ENCODE peak calls at places on chromosomes 6 and 20, in four cellular contexts. W is progenitor cell of endocrine pancreas, D is left lung, L is mucosa of descending colon. K is an unnamed sample.

GRCh38 chr6:24926192-24926591 is 9.6 kb downstream of the RIPOR2 start:
- DNase-seq in D (no peak), W (no peak), L (no peak), K (no peak)

GRCh38 chr6:33329058-33329457 is 11.5 kb upstream of the ZBTB22 start:
- DNase-seq in L (no peak), W (no peak), D (no peak), K (no peak)

GRCh38 chr6:132964101-132964867 is 149.9 kb downstream of the RPS12 start:
- DNase-seq in L (no peak), W (no peak), D (no peak), K (no peak)

GRCh38 chr6:15528870-15529269 is 134.0 kb downstream of the DTNBP1 start:
- DNase-seq in L (no peak), D (no peak), W (no peak), K (no peak)

GRCh38 chr6:38671885-38672467 is 31.0 kb downstream of the GLO1 start:
- DNase-seq in W (no peak), D (no peak), L (no peak), K (no peak)

GRCh38 chr20:14860410-14860814 is 523.0 kb upstream of the FLRT3 start:
- DNase-seq in D (no peak), W (no peak), L (no peak), K (no peak)

GRCh38 chr6:66926060-66926459 is 1219.0 kb upstream of the EYS start:
- DNase-seq in D (no peak), W (no peak), L (no peak), K (no peak)

GRCh38 chr6:136404627-136405310 is 115.1 kb upstream of the BCLAF1 start:
- DNase-seq in L (no peak), D (no peak), W (no peak), K (no peak)

GRCh38 chr6:148761532-148761951 is 14.7 kb downstream of the UST start:
- DNase-seq in W (no peak), D (peak), L (peak), K (peak)

GRCh38 chr6:139540276-139540675 is 165.8 kb upstream of the CITED2 start:
- DNase-seq in L (no peak), D (peak), W (no peak), K (no peak)

GRCh38 chr20:44644384-44645131 is 6.9 kb downstream of the ADA start:
- DNase-seq in W (no peak), D (no peak), L (no peak), K (no peak)

GRCh38 chr20:3275966-3276365 is 37.0 kb upstream of the SLC4A11 start:
- DNase-seq in L (no peak), D (no peak), W (no peak), K (no peak)

GRCh38 chr20:3275064-3275935 is 36.3 kb upstream of the SLC4A11 start:
- DNase-seq in W (no peak), D (no peak), L (no peak), K (no peak)

GRCh38 chr20:3273371-3273770 is 34.4 kb upstream of the SLC4A11 start:
- DNase-seq in L (no peak), W (no peak), D (no peak), K (no peak)

GRCh38 chr20:3277686-3278465 is 38.9 kb upstream of the SLC4A11 start:
- DNase-seq in W (no peak), D (no peak), L (no peak), K (no peak)

GRCh38 chr20:3276400-3277015 is 37.5 kb upstream of the SLC4A11 start:
- DNase-seq in W (no peak), L (no peak), D (no peak), K (no peak)
- TF ChIP-seq CTCF in W (peak), L (no peak), D (no peak), K (no peak)

DNA sequence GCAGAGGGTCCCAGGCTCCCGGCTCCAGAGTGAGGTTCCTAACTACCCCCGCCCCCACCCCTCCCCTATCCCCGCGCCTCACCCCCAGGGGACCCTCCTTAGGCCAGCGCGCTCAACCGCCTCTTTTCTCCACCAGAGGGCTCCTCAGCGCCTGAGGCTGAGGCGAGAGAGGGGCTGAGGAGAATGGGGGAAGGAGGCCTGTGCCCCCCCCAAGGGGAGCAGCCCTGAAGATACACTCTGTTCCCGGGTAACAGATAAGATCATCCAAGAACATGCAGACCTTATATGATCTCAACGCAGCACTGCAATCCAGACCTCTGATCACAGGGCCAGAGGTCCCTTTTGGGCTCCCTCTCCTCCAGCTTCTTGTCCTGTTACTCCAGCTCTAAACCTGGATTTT is 43.3 kb upstream of the MRPS10 start:
- DNase-seq in L (no peak), D (no peak), W (peak), K (no peak)
- TF ChIP-seq CTCF in L (no peak), D (peak), W (peak), K (peak)

GRCh38 chr6:144739873-144740272 is 454.7 kb downstream of the UTRN start:
- DNase-seq in W (no peak), L (no peak), D (no peak), K (no peak)
- TF ChIP-seq CTCF in W (no peak), L (no peak), D (no peak), K (no peak)

GRCh38 chr6:106056060-106056737 is 29.9 kb upstream of the PRDM1 start:
- DNase-seq in L (peak), W (no peak), D (no peak), K (no peak)
- TF ChIP-seq CTCF in L (no peak), W (no peak), D (no peak), K (no peak)

GRCh38 chr6:30092852-30093543 is 17.4 kb upstream of the RNF39 start:
- DNase-seq in L (no peak), W (no peak), D (no peak), K (no peak)

GRCh38 chr6:30096829-30097228 is 16.1 kb downstream of the TRIM31 start:
- DNase-seq in D (no peak), L (no peak), W (no peak), K (no peak)

GRCh38 chr6:30093951-30094350 is 18.4 kb upstream of the RNF39 start:
- DNase-seq in W (no peak), L (no peak), D (no peak), K (no peak)

GRCh38 chr6:30087876-30088275 is 12.3 kb upstream of the RNF39 start:
- DNase-seq in W (no peak), L (no peak), D (no peak), K (no peak)

DNA sequence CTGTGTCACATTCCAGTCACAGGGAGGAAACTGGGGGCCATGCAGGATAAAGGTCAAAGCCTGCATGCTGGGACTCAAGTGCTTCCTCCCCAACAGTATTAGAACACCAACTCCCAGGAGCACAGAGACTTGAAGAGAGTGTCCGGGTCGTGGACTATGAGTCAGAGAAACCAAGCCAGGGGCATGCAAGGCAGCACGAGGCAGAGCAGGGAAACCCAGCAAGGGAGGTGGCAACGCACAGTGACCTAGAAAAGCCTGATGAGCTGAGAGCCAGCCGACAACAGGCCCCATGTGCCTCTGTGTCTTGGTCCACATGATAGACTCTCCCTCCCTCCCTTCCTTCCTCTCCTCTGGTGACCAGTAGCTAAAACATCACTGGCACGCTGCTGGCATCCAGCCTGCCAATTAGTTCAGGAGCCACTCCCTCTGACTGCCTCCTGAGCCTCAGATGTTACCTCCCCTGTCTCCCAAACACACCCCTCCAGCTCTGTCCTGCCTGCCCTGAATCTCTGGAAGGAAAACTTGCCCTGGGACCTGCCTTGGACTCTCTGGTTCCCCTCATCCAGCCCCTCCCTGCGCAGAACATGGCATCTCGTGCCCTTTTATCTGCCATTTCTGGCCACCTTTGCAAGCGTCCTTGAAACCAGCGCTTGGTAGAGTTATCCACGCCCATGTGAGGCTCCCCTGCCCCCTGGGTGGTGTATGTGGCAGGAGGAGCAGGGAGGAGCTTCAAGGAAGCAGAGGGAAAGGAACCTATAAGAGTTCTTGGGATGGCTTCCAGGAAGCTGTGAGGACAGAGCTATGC is 16.2 kb upstream of the RNF39 start:
- DNase-seq in W (no peak), D (peak), L (peak), K (peak)
- TF ChIP-seq CTCF in W (no peak), D (no peak), L (no peak), K (no peak)